ENCODE peak calls at places on chromosome 13, in ten cellular contexts. D is hypothalamus; V is stimulated activated CD8-positive, alpha-beta memory T cell treated with anti-CD3 and anti-CD28 coated beads, Interleukin-15, amount 100 ng/mL, for 1 hour; N is stimulated activated CD4-positive, alpha-beta T cell treated with anti-CD3 and anti-CD28 coated beads, Interleukin-4, amount 100 ng/mL, for 1 hour; C is iris pigment epithelial cell; A is HFFc6; P is naive thymus-derived CD8-positive, alpha-beta T cell; K is fibroblast of the conjunctiva; E is activated CD8-positive, alpha-beta memory T cell treated with anti-CD3 and anti-CD28 coated beads for 24 hours; G is prostate gland. X is an unnamed sample.

GRCh38 chr13:72435251-72435650 is 292.2 kb downstream of the MZT1 start:
- DNase-seq in A (no peak), P (no peak), D (no peak), G (no peak), N (no peak), V (no peak), K (no peak), C (peak), E (no peak), X (no peak)

GRCh38 chr13:50030315-50030714 is 15.1 kb downstream of the KCNRG start:
- DNase-seq in K (no peak), V (no peak), P (no peak), E (no peak), G (no peak), A (no peak), N (no peak), D (no peak), C (no peak), X (no peak)

GRCh38 chr13:20473888-20474287 is 51.8 kb downstream of the CRYL1 start:
- DNase-seq in N (no peak), P (no peak), D (no peak), K (no peak), E (no peak), V (no peak), A (no peak), G (no peak), C (no peak), X (no peak)

GRCh38 chr13:33112745-33113144 is 96.5 kb downstream of the KL start:
- DNase-seq in C (no peak), A (no peak), P (no peak), V (no peak), D (no peak), E (no peak), N (no peak), K (no peak), G (no peak), X (no peak)

GRCh38 chr13:37138169-37138568 is 32.7 kb upstream of the CSNK1A1L start:
- DNase-seq in K (no peak), V (no peak), E (no peak), N (no peak), G (no peak), D (no peak), C (no peak), A (no peak), P (no peak), X (no peak)

GRCh38 chr13:24192036-24192810 is 31.7 kb downstream of the SPATA13 start:
- DNase-seq in E (no peak), N (no peak), D (no peak), K (no peak), V (no peak), G (no peak), A (no peak), C (no peak), P (no peak), X (no peak)

GRCh38 chr13:113404723-113405471 is 41.0 kb upstream of the GRTP1 start:
- DNase-seq in P (no peak), A (no peak), N (no peak), D (no peak), E (no peak), C (no peak), V (no peak), G (no peak), K (no peak), X (peak)

GRCh38 chr13:33953203-33953602 is 135.3 kb downstream of the RFC3 start:
- DNase-seq in N (no peak), G (no peak), P (no peak), C (peak), A (peak), K (no peak), E (no peak), D (no peak), V (no peak), X (no peak)

GRCh38 chr13:75803175-75803611 is 167.1 kb downstream of the LMO7 start:
- DNase-seq in C (no peak), D (no peak), A (no peak), N (no peak), V (no peak), K (no peak), P (peak), E (peak), G (peak), X (no peak)

GRCh38 chr13:29038700-29039099 is 218.6 kb downstream of the MTUS2 start:
- DNase-seq in V (no peak), K (no peak), D (no peak), E (no peak), A (no peak), P (no peak), N (no peak), C (no peak), G (no peak), X (no peak)

GRCh38 chr13:110447801-110448200 is 113.7 kb downstream of the RAB20 start:
- DNase-seq in E (no peak), C (no peak), D (no peak), V (no peak), A (no peak), K (no peak), N (no peak), G (no peak), P (no peak), X (no peak)